ENCODE peak calls at places on chromosomes 13 and 19, in four cellular contexts. Y is AG04450; C is caudate nucleus; Z is activated CD4-positive, alpha-beta T cell treated with anti-CD3 and anti-CD28 coated beads for 36 hours. T is an unnamed sample.

GRCh38 chr13:111204438-111205177 is 89.5 kb downstream of the ARHGEF7 start:
- DNase-seq in Y (peak), C (no peak), Z (no peak), T (no peak)

GRCh38 chr19:49004964-49005614 is 11.4 kb downstream of the RUVBL2 start:
- DNase-seq in Y (no peak), C (no peak), Z (no peak), T (no peak)

GRCh38 chr13:40776232-40776631 is 5.2 kb upstream of the MRPS31 start:
- DNase-seq in Y (no peak), C (no peak), Z (peak), T (no peak)

GRCh38 chr13:29893438-29893837 is 43.0 kb upstream of the UBL3 start:
- DNase-seq in Y (no peak), C (no peak), Z (no peak), T (no peak)

GRCh38 chr19:44747739-44748425 is 626 bp upstream of the BCL3 start:
- DNase-seq in Y (no peak), C (no peak), Z (peak), T (no peak)

GRCh38 chr19:39110263-39110967 is 15.2 kb upstream of the PAK4 start:
- DNase-seq in Y (no peak), C (no peak), Z (peak), T (peak)

GRCh38 chr13:44848956-44849748 is 140.1 kb downstream of the NUFIP1 start:
- DNase-seq in Y (no peak), C (no peak), Z (no peak), T (no peak)

GRCh38 chr19:51807111-51807701 is 12.2 kb downstream of the FPR3 start:
- DNase-seq in Y (no peak), C (no peak), Z (no peak), T (no peak)

GRCh38 chr13:51148223-51148951 is 37.3 kb upstream of the C13orf42 start:
- DNase-seq in Y (no peak), C (no peak), Z (peak), T (no peak)